ENCODE peak calls at places on chromosomes 6 and 20, in four cellular contexts. X, T, Q and R are unnamed samples.

GRCh38 chr20:47479506-47479905 is 22.2 kb upstream of the NCOA3 start:
- DNase-seq in T (no peak), X (no peak), Q (no peak), R (no peak)

GRCh38 chr6:110528051-110528929 is 51.9 kb upstream of the SLC22A16 start:
- DNase-seq in Q (peak; percentile 98), X (no peak), T (peak; percentile 83), R (no peak)

GRCh38 chr6:164569503-164569902 is 739.9 kb downstream of the C6orf118 start:
- DNase-seq in Q (no peak), T (no peak), X (no peak), R (no peak)

GRCh38 chr6:109087661-109088264 is 6.9 kb downstream of the SESN1 start:
- DNase-seq in T (no peak), X (no peak), Q (no peak), R (no peak)

GRCh38 chr6:1363729-1364572 is 25.4 kb upstream of the FOXF2 start:
- DNase-seq in Q (peak; percentile 64), X (no peak), T (peak; percentile 92), R (no peak)

GRCh38 chr6:87832025-87832825 is 130.2 kb upstream of the AKIRIN2 start:
- DNase-seq in T (peak; percentile 28), Q (peak; percentile 3), X (no peak), R (no peak)

GRCh38 chr6:11208267-11208666 is 24.2 kb downstream of the NEDD9 start:
- DNase-seq in Q (no peak), X (no peak), T (no peak), R (no peak)

GRCh38 chr6:134373282-134373922 is 55.5 kb upstream of the SGK1 start:
- DNase-seq in Q (peak; percentile 68), X (no peak), T (peak; percentile 87), R (no peak)

GRCh38 chr6:33079575-33079974 is 3.8 kb downstream of the HLA-DPB1 start:
- DNase-seq in T (no peak), X (no peak), Q (no peak), R (no peak)

GRCh38 chr20:49661560-49662329 is 51.9 kb downstream of the B4GALT5 start:
- DNase-seq in Q (no peak), T (peak; percentile 28), X (no peak), R (no peak)

GRCh38 chr20:35106827-35107380 is 14.3 kb upstream of the TRPC4AP start:
- DNase-seq in T (peak; percentile 17), X (no peak), Q (no peak), R (no peak)

GRCh38 chr6:153024401-153025017 is 22.0 kb upstream of the MTRF1L start:
- DNase-seq in Q (peak; percentile 17), T (peak; percentile 74), X (no peak), R (no peak)

GRCh38 chr6:128131036-128131435 is 230.2 kb upstream of the THEMIS start:
- DNase-seq in Q (no peak), T (no peak), X (no peak), R (no peak)

GRCh38 chr20:16459019-16459700 is 114.1 kb downstream of the KIF16B start:
- DNase-seq in T (peak; percentile 78), Q (no peak), X (no peak), R (no peak)

GRCh38 chr6:169167581-169168301 is 85.9 kb downstream of the THBS2 start:
- DNase-seq in T (peak; percentile 46), X (peak; percentile 64), Q (peak; percentile 71), R (peak; percentile 39)

GRCh38 chr6:88368071-88368787 is 202.1 kb upstream of the CNR1 start:
- DNase-seq in X (no peak), Q (no peak), T (peak; percentile 80), R (no peak)

GRCh38 chr6:44238687-44239350 is 8.1 kb upstream of the HSP90AB1 start:
- DNase-seq in Q (no peak), T (no peak), X (no peak), R (no peak)

GRCh38 chr6:116168148-116168547 is 42.2 kb upstream of the COL10A1 start:
- DNase-seq in Q (no peak), T (no peak), X (no peak), R (no peak)

DNA sequence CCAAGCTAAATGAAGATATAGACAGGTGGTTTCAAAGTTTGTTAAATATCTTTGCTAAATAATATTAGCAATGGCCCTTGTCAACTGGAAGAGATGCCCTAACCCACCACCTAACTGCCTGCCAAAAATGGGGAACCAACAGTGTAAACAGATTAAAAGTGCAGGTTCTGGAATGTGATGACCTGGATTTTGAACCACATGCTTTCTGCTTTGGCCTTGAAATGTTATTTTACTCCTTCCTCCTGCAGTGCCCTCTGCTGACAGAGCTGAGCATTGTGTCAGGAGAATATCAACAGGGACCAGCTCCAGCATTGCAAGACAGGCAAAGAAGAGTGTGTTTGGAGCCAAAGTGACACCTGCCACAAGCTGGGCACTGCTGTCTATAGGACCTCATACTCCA is 226.6 kb downstream of the MYLK4 start:
- DNase-seq in X (no peak), T (peak; percentile 24), Q (no peak), R (no peak)
- TF ChIP-seq CTCF in X (peak; percentile 10), T (peak; percentile 21), Q (peak; percentile 45), R (no peak)

GRCh38 chr6:25746968-25747367 is 7.6 kb upstream of the SLC17A4 start:
- DNase-seq in T (no peak), Q (no peak), X (no peak), R (no peak)
- TF ChIP-seq CTCF in T (no peak), Q (no peak), X (no peak), R (no peak)

GRCh38 chr6:66662721-66663120 is 955.7 kb upstream of the EYS start:
- DNase-seq in Q (no peak), T (peak; percentile 3), X (no peak), R (no peak)

GRCh38 chr6:66663127-66663526 is 956.1 kb upstream of the EYS start:
- DNase-seq in Q (no peak), T (peak; percentile 3), X (no peak), R (no peak)

GRCh38 chr6:66664112-66664511 is 957.1 kb upstream of the EYS start:
- DNase-seq in T (no peak), Q (no peak), X (no peak), R (no peak)

DNA sequence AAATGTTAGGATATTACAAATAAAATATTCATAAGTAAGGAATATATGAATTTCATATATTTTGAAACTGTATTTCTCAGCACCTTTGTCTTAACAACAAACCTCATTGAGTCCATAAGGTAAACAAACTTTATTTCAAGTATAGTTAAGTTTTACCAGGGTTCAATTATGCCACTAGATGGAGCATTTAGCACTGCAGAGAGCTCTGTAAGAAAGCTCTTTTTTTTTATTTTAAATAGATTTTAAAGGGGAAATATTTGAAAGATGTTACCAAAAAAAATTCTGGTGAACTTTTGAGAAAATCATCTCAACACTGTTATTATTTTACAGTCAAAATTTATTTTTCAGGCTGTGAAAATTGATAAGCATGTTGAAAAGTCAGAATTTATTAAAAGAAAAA is 955.2 kb upstream of the EYS start:
- DNase-seq in T (peak; percentile 56), X (no peak), Q (no peak), R (no peak)
- TF ChIP-seq CTCF in T (peak; percentile 13), X (peak; percentile 31), Q (peak; percentile 57), R (no peak)

GRCh38 chr6:43033874-43034273 is 12.5 kb downstream of the RRP36 start:
- DNase-seq in Q (no peak), T (no peak), X (no peak), R (no peak)
- TF ChIP-seq CTCF in Q (no peak), T (no peak), X (no peak), R (no peak)

DNA sequence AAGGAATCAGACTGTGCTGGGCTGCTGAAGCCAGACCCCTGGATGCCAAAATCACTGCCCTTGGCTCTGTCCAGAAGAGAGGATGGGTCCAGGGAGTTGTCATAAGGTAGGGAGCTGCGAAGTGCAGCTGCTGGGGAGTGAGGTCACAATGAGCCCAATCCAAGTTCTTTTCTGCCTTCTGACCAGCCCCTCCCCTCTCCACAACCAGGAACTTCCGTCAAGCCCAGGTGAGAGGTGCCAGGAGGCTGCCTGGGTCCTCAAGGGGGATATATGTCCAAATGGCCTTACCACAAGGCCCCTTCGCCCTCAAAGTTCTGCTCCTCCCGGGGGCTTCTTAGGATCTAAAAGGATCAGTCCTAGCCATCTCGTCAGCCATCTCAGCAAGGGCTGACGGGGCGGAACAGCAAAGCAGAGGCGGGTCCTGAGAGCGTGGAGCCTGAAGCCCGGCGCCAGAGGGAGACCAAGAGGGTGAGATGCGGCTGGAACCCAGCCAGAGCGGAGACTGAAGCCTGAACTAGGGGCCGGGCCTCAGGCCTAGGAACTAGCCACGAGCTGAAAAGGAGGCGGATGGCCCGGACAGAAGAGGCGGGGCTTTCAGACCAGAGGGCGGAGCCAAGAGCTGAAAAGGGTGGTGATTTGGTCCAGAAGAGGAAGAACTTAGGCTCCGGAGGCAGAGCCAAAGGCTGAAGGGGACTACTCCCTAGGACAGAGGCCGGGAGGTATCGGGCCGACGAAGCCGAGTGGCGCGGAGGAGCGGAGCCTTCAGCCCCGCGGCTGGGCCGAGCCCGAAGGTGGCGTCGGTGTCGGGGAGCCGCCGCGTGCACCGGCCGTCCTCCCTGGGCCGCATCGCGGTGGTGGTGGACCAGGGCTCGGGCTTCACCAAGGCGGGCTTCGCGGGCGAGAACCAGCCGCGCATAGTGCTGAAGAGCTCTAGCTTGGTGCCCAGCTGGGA is at the start of gene ACTL10:
- DNase-seq in Q (peak; percentile 98), T (peak; percentile 100), X (peak; percentile 98), R (peak; percentile 83)
- TF ChIP-seq CTCF in Q (peak; percentile 49), T (peak; percentile 39), X (peak; percentile 46), R (no peak)

DNA sequence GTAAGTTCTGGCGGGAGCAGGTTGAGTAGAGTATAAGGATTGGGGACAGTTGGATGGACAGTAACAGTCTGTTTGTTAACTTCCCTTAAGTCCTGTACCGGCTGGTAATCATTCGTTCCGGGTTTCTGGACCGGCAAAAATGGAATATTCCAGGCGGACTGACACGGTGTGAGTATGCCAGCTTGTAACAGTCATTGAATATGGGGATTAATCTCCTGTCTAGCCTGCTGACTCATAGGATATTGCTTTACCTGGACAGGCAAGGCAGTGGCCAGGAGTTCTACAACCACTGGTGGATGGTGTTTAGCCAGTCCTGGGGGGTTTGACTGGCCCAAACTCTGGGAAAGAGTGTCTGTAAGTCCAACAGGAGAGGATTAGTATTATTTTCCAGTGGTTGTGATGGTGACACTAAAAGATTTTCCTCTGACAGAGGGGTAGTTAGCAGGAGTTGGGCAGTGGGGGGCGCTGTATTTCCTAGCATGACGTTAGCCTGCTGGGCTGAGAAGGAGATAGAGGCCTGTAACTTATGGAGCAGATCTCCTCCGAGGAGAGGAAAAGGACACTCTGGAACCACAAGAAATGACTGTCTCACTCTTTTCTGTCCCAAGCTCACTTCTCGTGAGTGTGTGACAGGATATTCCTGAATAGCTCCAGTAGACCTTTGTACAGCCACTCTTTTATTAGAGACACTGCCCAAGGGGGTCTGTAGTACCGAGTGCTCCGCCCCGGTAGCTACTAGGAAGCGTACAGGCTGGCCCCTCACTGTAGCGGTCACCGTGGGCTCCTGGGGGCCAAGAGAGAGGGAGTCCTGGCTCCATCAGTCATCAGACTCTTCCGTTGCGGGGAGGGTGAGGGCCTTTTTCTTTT is 152.2 kb downstream of the TRIM27 start:
- DNase-seq in Q (no peak), X (no peak), T (no peak), R (no peak)
- TF ChIP-seq CTCF in Q (peak; percentile 49), X (no peak), T (no peak), R (no peak)

GRCh38 chr20:17958326-17959256 is 10.0 kb downstream of the SNX5 start:
- DNase-seq in X (no peak), Q (peak; percentile 32), T (peak; percentile 30), R (no peak)
- TF ChIP-seq CTCF in X (peak; percentile 23), Q (peak; percentile 49), T (no peak), R (no peak)